ENCODE peak calls at places on chromosomes 3 and 15, in six cellular contexts. V is activated CD8-positive, alpha-beta memory T cell treated with anti-CD3 and anti-CD28 coated beads for 4 hours; O is iPS-NIHi11; F is amniotic stem cell; L is HFFc6; I is stomach. C is an unnamed sample.

GRCh38 chr15:77527164-77527778 is 105.4 kb downstream of the LINGO1 start:
- DNase-seq in L (no peak), F (no peak), I (peak), O (peak), V (no peak), C (no peak)

GRCh38 chr3:102195198-102195948 is 239.4 kb upstream of the ZPLD1 start:
- DNase-seq in O (no peak), V (no peak), F (no peak), L (no peak), I (peak), C (no peak)

GRCh38 chr3:51975857-51976549 is 1.1 kb downstream of the ABHD14A start:
- DNase-seq in L (peak), I (peak), V (no peak), O (peak), F (no peak), C (peak)

GRCh38 chr15:63043391-63044076 is 987 bp downstream of the TPM1 start:
- DNase-seq in O (no peak), V (no peak), F (no peak), I (no peak), L (no peak), C (no peak)

GRCh38 chr3:98732239-98733054 is 30.7 kb upstream of the ST3GAL6 start:
- DNase-seq in F (no peak), L (no peak), V (no peak), O (peak), I (peak), C (no peak)

GRCh38 chr15:60905587-60905986 is 323.5 kb downstream of the RORA start:
- DNase-seq in F (no peak), V (no peak), I (no peak), O (peak), L (no peak), C (no peak)

GRCh38 chr3:50242778-50243551 is 7.0 kb downstream of the GNAI2 start:
- DNase-seq in O (no peak), F (no peak), I (peak), V (no peak), L (no peak), C (no peak)

GRCh38 chr3:184636774-184637316 is 75.0 kb downstream of the MAGEF1 start:
- DNase-seq in I (peak), L (peak), O (peak), V (no peak), F (peak), C (peak)

GRCh38 chr15:45184562-45185041 is 3.2 kb downstream of the SHF start:
- DNase-seq in I (no peak), F (no peak), V (no peak), O (no peak), L (no peak), C (no peak)

GRCh38 chr3:62529230-62529629 is 155.9 kb upstream of the FEZF2 start:
- DNase-seq in I (peak), L (no peak), V (no peak), O (peak), F (no peak), C (peak)

C was measured in foreskin melanocyte.